ENCODE peak calls at places on chromosomes 11 and 22, in four cellular contexts. Q, T, M and V are unnamed samples. For H3K9me3 and H3K27me3, the result is how much of the 10 kb centered on the place peaks cover.

GRCh38 chr22:18056802-18057474 is 20.9 kb upstream of the PEX26 start:
- DNase-seq in Q (no peak), T (no peak), M (no peak), V (no peak)

GRCh38 chr11:116199182-116199581 is 573.6 kb downstream of the BUD13 start:
- DNase-seq in Q (no peak), T (no peak), M (no peak), V (no peak)

GRCh38 chr11:15212876-15213275 is 98.2 kb downstream of the INSC start:
- DNase-seq in Q (no peak), T (no peak), M (no peak), V (no peak)

GRCh38 chr22:42720263-42721044 is at the start of gene A4GALT:
- DNase-seq in Q (no peak), T (no peak), M (no peak), V (no peak)

GRCh38 chr11:72932132-72932570 is 117.9 kb downstream of the ATG16L2 start:
- DNase-seq in Q (peak), T (no peak), M (no peak), V (no peak)

GRCh38 chr11:120513436-120514315 is 2.1 kb downstream of the GRIK4 start:
- DNase-seq in Q (no peak), T (no peak), M (no peak), V (no peak)

GRCh38 chr11:10777806-10778205 is 26.8 kb downstream of the CTR9 start:
- DNase-seq in Q (no peak), T (no peak), M (no peak), V (no peak)

GRCh38 chr22:47199949-47200272 is 437.5 kb downstream of the TBC1D22A start:
- DNase-seq in Q (no peak), T (no peak), M (no peak), V (no peak)

GRCh38 chr11:36730761-36731160 is 132.7 kb upstream of the RAG2 start:
- DNase-seq in Q (no peak), T (no peak), M (no peak), V (no peak)

GRCh38 chr11:94171693-94172440 is 43.2 kb downstream of the PANX1 start:
- DNase-seq in Q (peak), T (no peak), M (peak), V (no peak)

GRCh38 chr11:111528557-111528956 is 12.0 kb upstream of the LAYN start:
- DNase-seq in Q (peak), T (peak), M (no peak), V (no peak)

GRCh38 chr11:9808943-9809342 is 145.1 kb downstream of the SWAP70 start:
- DNase-seq in Q (peak), T (no peak), M (no peak), V (no peak)

GRCh38 chr11:71948314-71949027 is 19.6 kb downstream of the RNF121 start:
- DNase-seq in Q (no peak), T (no peak), M (no peak), V (no peak)

GRCh38 chr11:121889931-121890330 is 226.1 kb downstream of the BLID start:
- DNase-seq in Q (peak), T (no peak), M (no peak), V (no peak)

GRCh38 chr22:32205974-32206773 is 1.3 kb upstream of the RFPL2 start:
- DNase-seq in Q (no peak), T (no peak), M (no peak), V (no peak)

GRCh38 chr11:15807827-15808226 is 548.5 kb downstream of the SOX6 start:
- DNase-seq in Q (no peak), T (no peak), M (no peak), V (no peak)

GRCh38 chr11:2377511-2378443 is 667 bp downstream of the CD81 start:
- DNase-seq in Q (peak), T (peak), M (peak), V (no peak)

GRCh38 chr22:35519306-35520000 is 21.2 kb upstream of the RASD2 start:
- DNase-seq in Q (no peak), T (no peak), M (no peak), V (no peak)

GRCh38 chr11:86558219-86558618 is 114.2 kb downstream of the ME3 start:
- DNase-seq in Q (no peak), T (no peak), M (no peak), V (no peak)

GRCh38 chr22:31022516-31022915 is 53.5 kb downstream of the TUG1 start:
- DNase-seq in Q (no peak), T (no peak), M (no peak), V (no peak)
- H3K9me3 ChIP-seq in Q (under half), T (under half), M (under half), V (under half)

GRCh38 chr11:123378096-123378495 is 52.0 kb upstream of the GRAMD1B start:
- DNase-seq in Q (peak), T (no peak), M (no peak), V (no peak)
- H3K27me3 ChIP-seq in Q (half or more), T (under half), M (under half), V (under half)

GRCh38 chr11:105490333-105490732 is 119.5 kb upstream of the GRIA4 start:
- DNase-seq in Q (no peak), T (no peak), M (no peak), V (no peak)
- H3K9me3 ChIP-seq in Q (under half), T (under half), M (under half), V (under half)

GRCh38 chr22:22169923-22170322 is 74.7 kb upstream of the VPREB1 start:
- DNase-seq in Q (no peak), T (no peak), M (no peak), V (no peak)

GRCh38 chr22:22168941-22169867 is 75.4 kb upstream of the VPREB1 start:
- DNase-seq in Q (no peak), T (no peak), M (no peak), V (no peak)

GRCh38 chr22:22167791-22168189 is 76.8 kb upstream of the VPREB1 start:
- DNase-seq in Q (no peak), T (no peak), M (no peak), V (no peak)

GRCh38 chr22:22166941-22167713 is 77.5 kb upstream of the VPREB1 start:
- DNase-seq in Q (no peak), T (no peak), M (no peak), V (no peak)

DNA sequence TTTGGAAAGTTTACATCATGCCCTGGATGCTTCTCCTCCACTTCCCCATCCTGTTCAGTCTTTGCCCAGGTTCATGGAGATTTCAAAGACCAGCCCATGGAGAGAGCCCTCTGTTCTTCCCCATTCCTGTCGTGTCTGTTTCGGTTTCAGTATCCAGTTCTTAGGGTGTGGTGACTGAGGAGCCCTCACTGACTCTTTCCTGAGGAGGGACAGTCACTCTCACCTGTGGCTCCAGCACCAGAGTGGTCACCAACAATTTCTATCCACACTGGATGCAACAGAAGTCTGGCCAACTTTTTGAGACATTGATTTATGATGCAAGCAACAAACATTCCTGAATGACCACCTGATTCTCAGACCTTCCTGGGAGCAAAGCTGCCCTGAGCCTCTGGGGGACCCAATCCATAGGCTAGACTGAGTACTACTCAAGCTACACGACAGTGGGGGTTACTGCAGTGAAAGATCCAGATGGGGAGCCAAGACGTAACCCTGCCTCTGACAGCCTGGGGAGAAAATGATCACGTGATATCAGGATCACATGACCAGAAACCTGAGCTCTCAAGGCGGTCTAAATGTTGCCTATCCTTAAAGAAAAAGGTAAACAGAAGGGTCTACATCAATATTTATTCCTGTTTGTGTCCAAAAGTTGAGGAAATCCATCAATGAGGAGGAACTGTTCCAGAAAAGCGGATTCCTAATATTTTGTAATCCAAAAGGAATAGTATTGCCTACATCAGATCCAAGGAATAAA is 76.2 kb upstream of the VPREB1 start:
- DNase-seq in Q (peak), T (no peak), M (no peak), V (no peak)
- H3K27me3 ChIP-seq in Q (under half), T (under half), M (under half), V (under half)

GRCh38 chr11:99686838-99687237 is 666.1 kb downstream of the CNTN5 start:
- DNase-seq in Q (no peak), T (no peak), M (no peak), V (no peak)
- H3K9me3 ChIP-seq in Q (under half), T (under half), M (under half), V (under half)

GRCh38 chr22:22421392-22421791 is 87.2 kb downstream of the ZNF280B start:
- DNase-seq in Q (no peak), T (no peak), M (no peak), V (no peak)
- H3K27me3 ChIP-seq in Q (half or more), T (under half), M (under half), V (under half)

GRCh38 chr11:103727262-103727661 is 309.2 kb upstream of the DDI1 start:
- DNase-seq in Q (no peak), T (no peak), M (no peak), V (no peak)
- H3K9me3 ChIP-seq in Q (under half), T (under half), M (under half), V (under half)

DNA sequence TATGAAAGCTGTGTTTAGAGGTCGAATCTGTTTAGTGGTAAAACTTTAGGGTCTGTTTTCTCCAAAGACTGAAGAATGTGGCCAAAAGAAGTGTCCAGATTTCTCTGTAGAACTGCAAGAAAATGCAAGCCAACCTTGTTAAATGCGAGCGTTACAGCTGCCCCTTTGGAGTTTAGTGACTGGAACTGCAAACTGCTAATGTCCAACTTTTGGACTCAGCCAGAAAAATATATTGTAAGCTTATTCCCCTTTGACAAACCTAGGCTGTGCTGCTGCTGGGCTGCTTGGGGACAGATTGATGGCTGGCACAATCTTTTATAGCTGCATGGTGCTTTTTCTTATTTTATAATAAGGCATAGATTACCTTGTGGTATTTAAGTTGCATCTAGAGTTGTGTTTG is 3.9 kb downstream of the TEAD1 start:
- DNase-seq in Q (no peak), T (no peak), M (no peak), V (no peak)
- H3K27me3 ChIP-seq in Q (under half), T (under half), M (under half), V (under half)

GRCh38 chr22:11598492-11599440 is 3929.2 kb upstream of the OR11H1 start:
- DNase-seq in Q (no peak), T (no peak), M (no peak), V (no peak)
- H3K9me3 ChIP-seq in Q (under half), T (under half), M (under half), V (under half)

GRCh38 chr11:118210323-118210722 is 14.5 kb downstream of the JAML start:
- DNase-seq in Q (no peak), T (no peak), M (no peak), V (no peak)

GRCh38 chr11:118209037-118209436 is 15.8 kb downstream of the JAML start:
- DNase-seq in Q (no peak), T (no peak), M (no peak), V (no peak)

GRCh38 chr11:118206612-118207031 is 18.2 kb downstream of the JAML start:
- DNase-seq in Q (no peak), T (no peak), M (no peak), V (no peak)

GRCh38 chr11:118205979-118206611 is 18.7 kb downstream of the JAML start:
- DNase-seq in Q (no peak), T (no peak), M (no peak), V (no peak)

GRCh38 chr11:118207079-118207478 is 17.7 kb downstream of the JAML start:
- DNase-seq in Q (no peak), T (no peak), M (no peak), V (no peak)
- H3K27me3 ChIP-seq in Q (under half), T (under half), M (under half), V (under half)